ENCODE peak calls at places on chromosomes 5 and 9, in seven cellular contexts. X is upper lobe of left lung, J is heart left ventricle, G is gastrocnemius medialis, V is ovary, B is A549, U is uterus. L is an unnamed sample.

GRCh38 chr5:170427672-170428236 is 38.6 kb upstream of the KCNMB1 start:
- DNase-seq in X (no peak), J (peak; percentile 63), G (no peak), V (no peak), B (no peak), U (no peak), L (no peak)

GRCh38 chr5:154320690-154321089 is 125.1 kb upstream of the SAP30L start:
- DNase-seq in X (no peak), J (peak; percentile 54), G (peak; percentile 6), V (peak; percentile 37), B (no peak), U (no peak), L (peak; percentile 19)

GRCh38 chr5:73119492-73120157 is 750 bp upstream of the TMEM171 start:
- DNase-seq in X (peak; percentile 31), J (no peak), G (peak; percentile 37), V (no peak), B (peak; percentile 9), U (no peak), L (no peak)

GRCh38 chr5:141475625-141476131 is at the start of gene PCDHGC3:
- DNase-seq in X (peak; percentile 93), J (peak; percentile 92), G (peak; percentile 92), V (peak; percentile 91), B (peak; percentile 87), U (peak; percentile 95), L (peak; percentile 79)

GRCh38 chr9:77927265-77927664 is 104.3 kb downstream of the GNAQ start:
- DNase-seq in X (no peak), J (no peak), G (no peak), V (no peak), B (no peak), U (no peak), L (no peak)

GRCh38 chr5:141031006-141031405 is 20.2 kb upstream of the PCDHB1 start:
- DNase-seq in X (no peak), J (no peak), G (no peak), V (no peak), B (no peak), U (no peak), L (no peak)

GRCh38 chr9:14198544-14199510 is 115.1 kb downstream of the NFIB start:
- DNase-seq in X (peak; percentile 41), J (peak; percentile 74), G (peak; percentile 78), V (peak; percentile 58), B (no peak), U (peak; percentile 54), L (peak; percentile 51)

GRCh38 chr9:36764364-36765076 is 191.8 kb downstream of the MELK start:
- DNase-seq in X (no peak), J (no peak), G (no peak), V (no peak), B (peak; percentile 24), U (no peak), L (no peak)

GRCh38 chr5:179438041-179438441 is 92.8 kb upstream of the ADAMTS2 start:
- DNase-seq in X (no peak), J (peak; percentile 30), G (no peak), V (no peak), B (no peak), U (no peak), L (no peak)

GRCh38 chr5:179435731-179436315 is 90.6 kb upstream of the ADAMTS2 start:
- DNase-seq in X (no peak), J (no peak), G (no peak), V (no peak), B (no peak), U (no peak), L (no peak)

GRCh38 chr5:179437341-179438001 is 92.2 kb upstream of the ADAMTS2 start:
- DNase-seq in X (no peak), J (no peak), G (no peak), V (no peak), B (no peak), U (no peak), L (no peak)

GRCh38 chr5:179435181-179435580 is 89.9 kb upstream of the ADAMTS2 start:
- DNase-seq in X (no peak), J (no peak), G (no peak), V (no peak), B (no peak), U (no peak), L (no peak)

GRCh38 chr5:179436321-179437122 is 91.3 kb upstream of the ADAMTS2 start:
- DNase-seq in X (peak; percentile 15), J (no peak), G (no peak), V (no peak), B (no peak), U (no peak), L (no peak)
- TF ChIP-seq POLR2A in X (no peak), J (no peak), G (no peak), V (no peak), B (no peak), U (no peak), L (no peak)

GRCh38 chr9:137444106-137444790 is 3.1 kb upstream of the ENTPD8 start:
- DNase-seq in X (no peak), J (no peak), G (no peak), V (no peak), B (no peak), U (no peak), L (no peak)
- TF ChIP-seq CTCF in X (no peak), J (no peak), G (no peak), V (no peak), B (no peak), U (no peak), L (no peak)

GRCh38 chr9:23825700-23826099 is 340 bp downstream of the ELAVL2 start:
- DNase-seq in X (no peak), J (no peak), G (no peak), V (no peak), B (no peak), U (no peak), L (no peak)

GRCh38 chr9:23829580-23830458 is 3.8 kb upstream of the ELAVL2 start:
- DNase-seq in X (no peak), J (no peak), G (no peak), V (no peak), B (no peak), U (no peak), L (no peak)

GRCh38 chr9:23826120-23826629 is at the start of gene ELAVL2:
- DNase-seq in X (peak; percentile 76), J (peak; percentile 79), G (peak; percentile 45), V (peak; percentile 93), B (peak; percentile 99), U (peak; percentile 89), L (peak; percentile 65)

GRCh38 chr9:23830949-23831730 is 5.1 kb upstream of the ELAVL2 start:
- DNase-seq in X (no peak), J (no peak), G (no peak), V (no peak), B (no peak), U (no peak), L (no peak)

DNA sequence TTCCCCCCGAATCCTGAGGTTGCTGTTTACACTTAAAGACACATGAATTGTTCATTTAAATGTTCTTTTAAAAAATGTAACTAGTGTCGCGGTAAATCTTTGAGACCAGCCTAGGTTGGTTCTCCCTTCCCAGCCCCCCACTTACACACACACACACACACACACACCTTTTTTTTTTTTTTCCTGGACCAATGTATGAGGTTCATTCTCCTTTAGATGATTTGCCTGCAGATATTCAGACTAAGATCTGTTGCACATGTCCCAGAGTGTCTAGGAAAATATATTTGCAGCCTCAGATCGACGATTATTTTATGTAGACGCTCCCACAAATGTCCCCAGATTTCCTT is 4.4 kb upstream of the ELAVL2 start:
- DNase-seq in X (no peak), J (no peak), G (no peak), V (no peak), B (no peak), U (no peak), L (no peak)
- H3K4me1 ChIP-seq in X (peaks cover 4% of the 10 kb centered on the region), J (peaks cover 2% of the 10 kb centered on the region), G (peaks cover 16% of the 10 kb centered on the region), V (peaks cover 1% of the 10 kb centered on the region), B (no peaks in the 10 kb centered on the region), U (no peaks in the 10 kb centered on the region), L (no peaks in the 10 kb centered on the region)

DNA sequence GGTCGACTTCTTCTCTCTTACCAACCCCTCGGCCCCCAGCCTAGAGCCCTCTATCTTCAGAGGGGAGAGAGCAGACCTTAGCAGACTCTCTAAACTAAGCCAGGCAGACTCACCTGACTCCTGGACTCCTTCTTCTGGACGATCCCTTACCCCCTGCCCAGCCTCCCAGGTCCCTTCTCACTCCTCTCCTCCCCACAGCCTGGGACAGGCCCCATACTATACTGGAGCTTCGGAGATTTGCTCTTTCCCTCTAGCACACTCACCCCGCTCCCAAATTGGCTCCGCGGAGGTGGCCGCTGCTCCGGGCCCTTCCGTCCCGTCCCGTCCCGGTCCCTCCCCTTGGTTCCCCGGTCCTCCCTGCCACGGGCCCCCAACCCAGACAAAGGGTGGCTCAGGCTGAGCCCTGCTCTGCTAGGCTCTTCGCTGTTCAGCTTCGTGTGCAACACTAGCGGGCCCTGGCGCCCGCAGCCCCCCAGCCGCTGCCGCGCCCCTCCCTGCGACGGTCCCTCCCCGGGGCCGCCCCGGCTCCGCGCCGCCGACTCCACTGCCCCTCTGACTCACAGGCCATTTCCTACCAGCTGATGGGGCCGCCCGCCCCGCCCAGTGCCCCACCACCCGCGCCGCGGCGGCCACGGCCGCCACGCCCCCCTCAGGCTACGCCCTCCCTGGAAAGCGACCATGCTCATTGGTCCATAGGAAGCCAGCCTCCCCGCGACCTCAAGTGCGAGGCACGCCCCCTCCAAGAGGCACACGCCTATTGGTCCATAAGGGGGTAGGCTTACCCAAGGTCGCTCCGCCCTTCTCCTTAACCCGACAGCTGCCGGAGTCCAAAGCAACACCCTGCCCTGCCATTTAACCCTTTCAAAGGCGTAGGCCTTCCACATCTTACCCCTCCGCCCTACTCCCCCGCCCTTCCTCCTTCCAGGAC is 4.4 kb downstream of the ATOSB start:
- DNase-seq in X (peak; percentile 99), J (peak; percentile 98), G (peak; percentile 98), V (peak; percentile 98), B (peak; percentile 99), U (peak; percentile 98), L (peak; percentile 97)
- TF ChIP-seq POLR2A in X (no peak), J (peak; percentile 39), G (peak; percentile 95), V (peak; percentile 44), B (peak; percentile 66), U (peak; percentile 62), L (peak; percentile 47)

GRCh38 chr5:150513375-150514309 is 5.7 kb downstream of the NDST1 start:
- DNase-seq in X (no peak), J (no peak), G (no peak), V (no peak), B (peak; percentile 62), U (no peak), L (no peak)
- TF ChIP-seq CTCF in X (no peak), J (no peak), G (no peak), V (no peak), B (no peak), U (no peak), L (no peak)

GRCh38 chr9:125847735-125848134 is 100.6 kb downstream of the PBX3 start:
- DNase-seq in X (no peak), J (no peak), G (no peak), V (no peak), B (no peak), U (no peak), L (no peak)

GRCh38 chr9:125845271-125845808 is 98.2 kb downstream of the PBX3 start:
- DNase-seq in X (no peak), J (no peak), G (no peak), V (no peak), B (no peak), U (no peak), L (no peak)

GRCh38 chr9:125842215-125842614 is 95.0 kb downstream of the PBX3 start:
- DNase-seq in X (no peak), J (no peak), G (no peak), V (no peak), B (no peak), U (no peak), L (no peak)

GRCh38 chr9:125843646-125844045 is 96.5 kb downstream of the PBX3 start:
- DNase-seq in X (no peak), J (no peak), G (no peak), V (no peak), B (no peak), U (no peak), L (no peak)

GRCh38 chr9:125844611-125845010 is 97.4 kb downstream of the PBX3 start:
- DNase-seq in X (no peak), J (no peak), G (no peak), V (no peak), B (no peak), U (no peak), L (no peak)
- H3K4me1 ChIP-seq in X (no peaks in the 10 kb centered on the region), J (peaks cover 11% of the 10 kb centered on the region), G (no peaks in the 10 kb centered on the region), V (peaks cover 5% of the 10 kb centered on the region), B (no peaks in the 10 kb centered on the region), U (no peaks in the 10 kb centered on the region), L (no peaks in the 10 kb centered on the region)

L was measured in tibial nerve.